ENCODE peak calls at places on chromosomes 6 and 20, in five cellular contexts. T is heart right ventricle, K is astrocyte of the cerebellum, H is heart left ventricle, C is foreskin fibroblast. Z is an unnamed sample.

GRCh38 chr6:160931378-160932343 is 59.9 kb upstream of the MAP3K4 start:
- DNase-seq in K (no peak), H (no peak), C (peak; percentile 17), T (no peak), Z (no peak)

GRCh38 chr20:62405108-62405980 is 1.7 kb downstream of the CABLES2 start:
- DNase-seq in C (peak; percentile 76), K (peak; percentile 27), T (peak; percentile 50), H (peak; percentile 65), Z (no peak)

GRCh38 chr6:102950967-102951366 is 1557.5 kb downstream of the GRIK2 start:
- DNase-seq in T (no peak), H (no peak), K (no peak), C (no peak), Z (no peak)

GRCh38 chr6:31125586-31126363 is 5.5 kb upstream of the CDSN start:
- DNase-seq in K (no peak), T (peak; percentile 51), H (peak; percentile 68), C (peak; percentile 82), Z (no peak)

GRCh38 chr20:57557926-57558613 is 2.8 kb upstream of the PCK1 start:
- DNase-seq in C (no peak), K (no peak), T (no peak), H (no peak), Z (no peak)

GRCh38 chr20:19850190-19850533 is 92.1 kb downstream of the RIN2 start:
- DNase-seq in H (peak; percentile 62), K (no peak), T (no peak), C (no peak), Z (no peak)

GRCh38 chr6:43436577-43437282 is 9.4 kb downstream of the ABCC10 start:
- DNase-seq in C (peak; percentile 98), T (no peak), K (peak; percentile 66), H (no peak), Z (no peak)

GRCh38 chr6:144310761-144311160 is 25.6 kb downstream of the UTRN start:
- DNase-seq in T (no peak), C (no peak), K (no peak), H (no peak), Z (no peak)

GRCh38 chr6:5619249-5619648 is 357.9 kb downstream of the FARS2 start:
- DNase-seq in H (no peak), C (no peak), T (no peak), K (no peak), Z (no peak)

GRCh38 chr6:138907167-138907566 is 80.9 kb downstream of the REPS1 start:
- DNase-seq in C (no peak), T (no peak), H (no peak), K (no peak), Z (no peak)

GRCh38 chr20:14332796-14333345 is 4.5 kb downstream of the FLRT3 start:
- DNase-seq in K (no peak), H (no peak), C (no peak), T (no peak), Z (no peak)

GRCh38 chr20:14335122-14335521 is 2.3 kb downstream of the FLRT3 start:
- DNase-seq in C (no peak), H (no peak), K (no peak), T (no peak), Z (no peak)

GRCh38 chr20:14333734-14334133 is 3.7 kb downstream of the FLRT3 start:
- DNase-seq in H (no peak), T (no peak), K (no peak), C (no peak), Z (no peak)

GRCh38 chr20:14336667-14337066 is 745 bp downstream of the FLRT3 start:
- DNase-seq in T (no peak), C (peak; percentile 48), K (no peak), H (no peak), Z (no peak)

DNA sequence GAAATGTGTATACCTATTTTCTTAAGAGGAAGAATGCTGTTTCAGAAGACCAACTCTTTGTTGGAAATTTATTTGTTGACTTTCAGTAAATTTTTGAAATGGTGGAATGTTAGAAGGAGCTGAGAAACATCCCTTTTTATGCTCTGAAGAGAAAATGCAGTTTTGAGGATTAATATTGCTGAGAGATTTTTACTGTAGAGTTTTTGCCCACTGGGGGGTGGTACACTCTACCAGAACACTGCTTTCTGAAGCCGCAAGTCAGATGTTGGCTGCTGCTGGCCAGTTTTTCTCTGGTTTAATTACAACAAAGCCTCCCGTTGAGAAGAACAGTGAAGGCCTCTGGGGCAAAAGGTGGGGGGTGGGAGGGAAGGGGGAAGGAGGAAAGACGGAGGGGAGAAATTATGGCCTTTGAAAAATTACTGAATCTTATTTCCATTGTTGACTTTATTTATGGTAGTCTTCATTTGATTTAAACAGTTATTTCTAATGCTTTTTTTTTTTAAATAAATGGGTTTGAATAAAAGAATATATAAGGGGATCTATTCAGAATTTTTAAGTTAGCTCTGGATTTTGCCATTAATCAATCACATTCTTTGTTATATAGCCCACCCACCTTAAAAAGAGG is 3.0 kb downstream of the FLRT3 start:
- DNase-seq in H (no peak), C (peak; percentile 81), T (no peak), K (peak; percentile 55), Z (no peak)
- TF ChIP-seq CTCF in H (no peak), C (peak; percentile 52), T (no peak), K (peak; percentile 61), Z (peak; percentile 70)

GRCh38 chr6:85412926-85413325 is 37.0 kb upstream of the NT5E start:
- DNase-seq in K (peak; percentile 38), C (no peak), H (no peak), T (no peak), Z (no peak)

GRCh38 chr6:85416766-85417165 is 33.1 kb upstream of the NT5E start:
- DNase-seq in H (no peak), T (no peak), K (no peak), C (no peak), Z (no peak)

GRCh38 chr6:85418059-85418458 is 31.8 kb upstream of the NT5E start:
- DNase-seq in T (no peak), C (peak; percentile 75), H (no peak), K (no peak), Z (no peak)

GRCh38 chr6:85417336-85417735 is 32.5 kb upstream of the NT5E start:
- DNase-seq in T (no peak), K (no peak), H (no peak), C (peak; percentile 69), Z (no peak)

DNA sequence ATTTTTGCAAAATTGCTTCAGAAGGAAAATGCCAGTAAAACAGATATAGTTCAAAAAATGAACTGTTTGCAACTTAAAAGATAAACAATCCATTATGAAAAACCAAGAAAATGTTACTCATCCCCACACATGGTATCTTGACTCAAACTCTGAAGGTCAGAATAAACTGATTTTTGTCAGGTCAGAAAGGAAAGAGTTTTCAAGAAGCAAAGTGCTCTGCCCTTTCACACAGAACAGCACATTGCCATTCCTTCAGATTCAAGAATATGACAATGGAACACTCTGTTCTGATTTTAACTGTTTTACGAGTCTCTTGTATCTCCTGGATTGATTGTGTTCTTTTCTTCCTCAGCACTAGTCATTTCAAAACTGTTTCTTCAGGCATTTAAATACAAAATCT is 33.8 kb upstream of the NT5E start:
- DNase-seq in H (no peak), T (no peak), C (peak; percentile 69), K (no peak), Z (no peak)
- H3K4me3 ChIP-seq in H (no peak overlapping the region), T (no peak overlapping the region), C (no peak overlapping the region), K (no peak overlapping the region), Z (no peak overlapping the region)

DNA sequence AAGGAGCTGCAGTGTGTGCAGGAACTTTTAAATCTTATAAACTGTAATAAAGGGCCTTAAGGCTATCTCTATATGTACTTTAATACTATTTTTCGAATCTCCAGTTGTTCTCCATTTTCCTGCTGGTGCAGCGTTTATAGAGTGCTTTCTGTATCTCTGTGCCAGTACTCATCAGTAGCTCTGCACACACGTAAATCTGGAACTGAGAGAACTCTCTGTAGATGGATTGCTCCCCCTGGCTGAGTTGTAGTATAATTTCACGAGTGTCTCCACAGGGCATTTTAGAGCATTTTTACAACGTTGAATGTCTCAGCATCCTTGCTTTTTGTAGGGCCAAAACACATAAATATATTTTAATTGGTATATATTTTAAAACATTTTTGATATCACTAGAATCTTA is 256.5 kb downstream of the TRDN start:
- DNase-seq in T (no peak), C (no peak), K (peak; percentile 3), H (no peak), Z (peak; percentile 6)
- TF ChIP-seq CTCF in T (peak; percentile 29), C (no peak), K (peak; percentile 59), H (peak; percentile 45), Z (peak; percentile 60)

GRCh38 chr6:168884050-168884645 is 369.5 kb downstream of the THBS2 start:
- DNase-seq in T (no peak), C (no peak), K (no peak), H (no peak), Z (no peak)

GRCh38 chr6:168885741-168886140 is 367.9 kb downstream of the THBS2 start:
- DNase-seq in H (no peak), K (no peak), C (no peak), T (no peak), Z (no peak)

GRCh38 chr6:168885196-168885595 is 368.4 kb downstream of the THBS2 start:
- DNase-seq in T (no peak), H (no peak), K (no peak), C (no peak), Z (no peak)

GRCh38 chr6:168883410-168884049 is 370.1 kb downstream of the THBS2 start:
- DNase-seq in C (no peak), T (no peak), K (no peak), H (no peak), Z (no peak)

GRCh38 chr6:168884646-168885086 is 369.0 kb downstream of the THBS2 start:
- DNase-seq in T (peak; percentile 80), K (peak; percentile 2), H (peak; percentile 77), C (peak; percentile 67), Z (no peak)
- H3K4me3 ChIP-seq in T (peak overlapping the region; percentile 42), K (no peak overlapping the region), H (peak overlapping the region; percentile 35), C (peak overlapping the region; percentile 55), Z (peak overlapping the region; percentile 9)

Z was measured in epithelial cell of proximal tubule.